ENCODE peak calls at places on chromosomes 2 and 18, in ten cellular contexts. O is HepG2, E is Calu3, H is HCT116, C is omental fat pad, N is HFFc6, P is fibroblast of villous mesenchyme, D is lower leg skin, K is H1, B is pancreas. J is an unnamed sample.

GRCh38 chr2:127482031-127482430 is 44.3 kb downstream of the IWS1 start:
- DNase-seq in O (no peak), E (no peak), H (no peak), C (no peak), N (no peak), P (no peak), D (no peak), K (no peak), B (no peak), J (no peak)

GRCh38 chr2:188746727-188747126 is 227.4 kb upstream of the COL3A1 start:
- DNase-seq in O (no peak), E (no peak), H (no peak), C (no peak), N (peak), P (peak), D (no peak), K (no peak), B (no peak), J (no peak)

GRCh38 chr2:229129738-229130371 is 141.2 kb downstream of the PID1 start:
- DNase-seq in O (no peak), E (no peak), H (no peak), C (no peak), N (peak), P (peak), D (no peak), K (no peak), B (no peak), J (no peak)

GRCh38 chr2:233464531-233465240 is 101.9 kb downstream of the USP40 start:
- DNase-seq in O (no peak), E (no peak), H (no peak), C (no peak), N (no peak), P (no peak), D (no peak), K (no peak), B (no peak), J (no peak)

GRCh38 chr18:72530622-72531021 is 13.5 kb downstream of the CBLN2 start:
- DNase-seq in O (no peak), E (no peak), H (no peak), C (no peak), N (no peak), P (no peak), D (no peak), K (no peak), B (no peak), J (no peak)

GRCh38 chr2:54122939-54123338 is 7.5 kb downstream of the ACYP2 start:
- DNase-seq in O (peak), E (peak), H (peak), C (no peak), N (peak), P (peak), D (no peak), K (no peak), B (no peak), J (no peak)

GRCh38 chr18:37261246-37261927 is 304.2 kb downstream of the CELF4 start:
- DNase-seq in O (no peak), E (no peak), H (no peak), C (no peak), N (no peak), P (no peak), D (no peak), K (no peak), B (no peak), J (no peak)

GRCh38 chr2:10329880-10330699 is 27.4 kb downstream of the HPCAL1 start:
- DNase-seq in O (peak), E (peak), H (no peak), C (no peak), N (peak), P (peak), D (no peak), K (no peak), B (no peak), J (no peak)

GRCh38 chr2:218733615-218734021 is 23.0 kb downstream of the TTLL4 start:
- DNase-seq in O (peak), E (peak), H (no peak), C (no peak), N (no peak), P (peak), D (no peak), K (no peak), B (no peak), J (no peak)

GRCh38 chr2:240431276-240431662 is 4.2 kb upstream of the GPC1 start:
- DNase-seq in O (no peak), E (no peak), H (no peak), C (peak), N (no peak), P (no peak), D (no peak), K (no peak), B (peak), J (no peak)

GRCh38 chr2:239106971-239107370 is 259.1 kb downstream of the TWIST2 start:
- DNase-seq in O (no peak), E (no peak), H (no peak), C (no peak), N (no peak), P (no peak), D (no peak), K (no peak), B (no peak), J (no peak)

GRCh38 chr2:20052872-20053281 is 1.4 kb upstream of the LAPTM4A start:
- DNase-seq in O (no peak), E (peak), H (peak), C (peak), N (peak), P (peak), D (peak), K (no peak), B (peak), J (peak)

GRCh38 chr2:237574894-237575868 is 8.8 kb downstream of the PRLH start:
- DNase-seq in O (no peak), E (peak), H (peak), C (peak), N (no peak), P (no peak), D (no peak), K (no peak), B (no peak), J (no peak)

GRCh38 chr2:52821631-52822030 is 946.0 kb upstream of the CHAC2 start:
- DNase-seq in O (no peak), E (no peak), H (no peak), C (no peak), N (no peak), P (no peak), D (no peak), K (no peak), B (no peak), J (no peak)

GRCh38 chr2:134206029-134206428 is 47.8 kb upstream of the MGAT5 start:
- DNase-seq in O (no peak), E (no peak), H (no peak), C (no peak), N (no peak), P (no peak), D (no peak), K (no peak), B (no peak), J (no peak)

GRCh38 chr2:207624170-207625013 is 802 bp downstream of the METTL21A start:
- DNase-seq in O (peak), E (peak), H (no peak), C (no peak), N (peak), P (peak), D (peak), K (no peak), B (peak), J (peak)

GRCh38 chr2:226796840-226797288 is 2.8 kb downstream of the IRS1 start:
- DNase-seq in O (no peak), E (peak), H (no peak), C (no peak), N (peak), P (peak), D (no peak), K (no peak), B (no peak), J (no peak)

GRCh38 chr2:241629762-241630435 is 7.1 kb downstream of the THAP4 start:
- DNase-seq in O (no peak), E (no peak), H (no peak), C (no peak), N (no peak), P (peak), D (no peak), K (no peak), B (no peak), J (no peak)

GRCh38 chr2:230429513-230429912 is 13.5 kb downstream of the SP100 start:
- DNase-seq in O (no peak), E (no peak), H (no peak), C (no peak), N (no peak), P (no peak), D (no peak), K (no peak), B (no peak), J (no peak)

GRCh38 chr2:61179701-61180639 is 18.0 kb downstream of the C2orf74 start:
- DNase-seq in O (no peak), E (no peak), H (no peak), C (no peak), N (peak), P (peak), D (no peak), K (no peak), B (peak), J (no peak)

GRCh38 chr2:197174539-197175094 is 136.0 kb downstream of the ANKRD44 start:
- DNase-seq in O (no peak), E (no peak), H (no peak), C (no peak), N (peak), P (no peak), D (no peak), K (no peak), B (no peak), J (no peak)

GRCh38 chr2:174586418-174586817 is 11.2 kb downstream of the WIPF1 start:
- DNase-seq in O (no peak), E (no peak), H (no peak), C (no peak), N (no peak), P (no peak), D (no peak), K (no peak), B (no peak), J (no peak)

GRCh38 chr2:197144183-197144582 is 166.4 kb downstream of the ANKRD44 start:
- DNase-seq in O (no peak), E (no peak), H (no peak), C (no peak), N (no peak), P (no peak), D (no peak), K (no peak), B (no peak), J (no peak)

GRCh38 chr18:36648803-36649202 is 180.0 kb downstream of the TPGS2 start:
- DNase-seq in O (no peak), E (no peak), H (no peak), C (no peak), N (no peak), P (no peak), D (peak), K (no peak), B (no peak), J (no peak)

GRCh38 chr2:230900336-230900995 is 24.6 kb downstream of the GPR55 start:
- DNase-seq in O (no peak), E (no peak), H (no peak), C (no peak), N (no peak), P (no peak), D (peak), K (no peak), B (no peak), J (no peak)

GRCh38 chr2:65320042-65320711 is 92.5 kb downstream of the ACTR2 start:
- DNase-seq in O (peak), E (peak), H (peak), C (no peak), N (peak), P (peak), D (no peak), K (no peak), B (no peak), J (no peak)

GRCh38 chr2:20582600-20583221 is 68.2 kb downstream of the HS1BP3 start:
- DNase-seq in O (no peak), E (no peak), H (no peak), C (no peak), N (no peak), P (no peak), D (no peak), K (no peak), B (no peak), J (no peak)

GRCh38 chr2:164599954-164600589 is 21.2 kb downstream of the GRB14 start:
- DNase-seq in O (peak), E (peak), H (peak), C (no peak), N (peak), P (peak), D (no peak), K (no peak), B (peak), J (no peak)

GRCh38 chr2:86518498-86518897 is 44.7 kb downstream of the CHMP3 start:
- DNase-seq in O (peak), E (peak), H (no peak), C (no peak), N (peak), P (peak), D (no peak), K (no peak), B (no peak), J (no peak)

GRCh38 chr2:160091381-160091780 is 29.0 kb upstream of the PLA2R1 start:
- DNase-seq in O (no peak), E (no peak), H (no peak), C (no peak), N (peak), P (peak), D (no peak), K (no peak), B (no peak), J (no peak)

GRCh38 chr18:49178736-49179135 is 228.0 kb upstream of the SMAD7 start:
- DNase-seq in O (peak), E (peak), H (peak), C (no peak), N (no peak), P (peak), D (no peak), K (no peak), B (peak), J (peak)

GRCh38 chr2:86225581-86225980 is 26.3 kb downstream of the MRPL35 start:
- DNase-seq in O (no peak), E (no peak), H (no peak), C (no peak), N (no peak), P (peak), D (peak), K (no peak), B (no peak), J (no peak)

GRCh38 chr2:176139621-176140020 is 10.1 kb downstream of the HOXD8 start:
- DNase-seq in O (no peak), E (no peak), H (no peak), C (no peak), N (no peak), P (peak), D (no peak), K (no peak), B (no peak), J (no peak)

GRCh38 chr2:363823-364470 is 76.1 kb upstream of the ALKAL2 start:
- DNase-seq in O (no peak), E (no peak), H (no peak), C (no peak), N (no peak), P (no peak), D (no peak), K (no peak), B (no peak), J (no peak)

GRCh38 chr2:48283870-48284269 is 246.1 kb upstream of the STON1 start:
- DNase-seq in O (no peak), E (no peak), H (no peak), C (no peak), N (no peak), P (no peak), D (no peak), K (no peak), B (no peak), J (no peak)

GRCh38 chr2:134460583-134460998 is 206.7 kb downstream of the MGAT5 start:
- DNase-seq in O (peak), E (peak), H (peak), C (no peak), N (peak), P (peak), D (peak), K (peak), B (peak), J (no peak)

DNA sequence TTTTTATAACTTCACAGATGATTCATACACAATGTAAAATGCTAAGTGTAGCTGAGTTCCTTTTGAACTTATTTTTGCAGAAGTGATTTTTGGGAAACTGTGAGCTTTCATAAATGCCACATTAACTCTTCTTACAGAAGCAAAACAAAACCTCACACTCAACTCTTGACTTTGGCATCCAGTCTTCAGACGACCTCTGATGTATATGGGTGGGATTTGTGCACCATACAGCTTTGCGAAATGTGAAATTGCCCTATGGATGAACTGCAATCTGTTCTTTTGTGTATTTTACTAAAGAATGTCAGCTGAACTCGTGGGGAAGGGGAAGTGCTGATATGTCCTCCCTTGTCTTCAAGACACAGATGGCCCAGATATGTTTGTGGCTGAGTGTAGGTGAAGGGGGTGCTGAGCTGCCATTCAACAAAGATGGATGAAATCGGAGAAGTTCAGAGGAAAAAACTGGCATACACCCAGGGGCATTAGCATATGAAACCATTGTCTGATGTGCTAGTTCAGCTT is 218.3 kb downstream of the PTGR3 start:
- DNase-seq in O (no peak), E (no peak), H (no peak), C (no peak), N (no peak), P (no peak), D (no peak), K (no peak), B (no peak), J (no peak)
- TF ChIP-seq CTCF in O (no peak), E (no peak), H (no peak), C (no peak), N (no peak), P (no peak), D (no peak), K (no peak), B (no peak), J (no peak)

DNA sequence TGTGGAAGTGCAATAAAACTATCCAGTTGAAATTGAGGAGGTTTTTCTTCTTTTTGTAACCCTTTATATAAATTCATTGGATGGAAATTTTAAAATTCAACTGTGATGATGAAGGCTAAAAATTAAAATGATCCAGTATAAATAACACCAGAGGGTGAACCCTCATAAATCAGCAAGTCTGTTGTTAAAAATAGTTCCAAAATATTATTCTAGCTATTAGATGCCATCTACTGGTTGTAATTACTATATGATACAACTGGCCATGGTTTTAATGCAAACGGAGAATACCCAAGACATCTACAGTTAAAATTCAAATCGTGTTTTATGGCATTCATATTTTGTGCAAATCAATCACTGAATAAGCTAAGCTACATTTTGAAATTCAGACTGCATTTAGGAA is 53.8 kb downstream of the TMEM200C start:
- DNase-seq in O (no peak), E (no peak), H (no peak), C (no peak), N (no peak), P (no peak), D (no peak), K (no peak), B (no peak), J (no peak)
- TF ChIP-seq CTCF in O (no peak), E (no peak), H (no peak), C (no peak), N (no peak), P (no peak), D (no peak), K (no peak), B (no peak), J (no peak)

DNA sequence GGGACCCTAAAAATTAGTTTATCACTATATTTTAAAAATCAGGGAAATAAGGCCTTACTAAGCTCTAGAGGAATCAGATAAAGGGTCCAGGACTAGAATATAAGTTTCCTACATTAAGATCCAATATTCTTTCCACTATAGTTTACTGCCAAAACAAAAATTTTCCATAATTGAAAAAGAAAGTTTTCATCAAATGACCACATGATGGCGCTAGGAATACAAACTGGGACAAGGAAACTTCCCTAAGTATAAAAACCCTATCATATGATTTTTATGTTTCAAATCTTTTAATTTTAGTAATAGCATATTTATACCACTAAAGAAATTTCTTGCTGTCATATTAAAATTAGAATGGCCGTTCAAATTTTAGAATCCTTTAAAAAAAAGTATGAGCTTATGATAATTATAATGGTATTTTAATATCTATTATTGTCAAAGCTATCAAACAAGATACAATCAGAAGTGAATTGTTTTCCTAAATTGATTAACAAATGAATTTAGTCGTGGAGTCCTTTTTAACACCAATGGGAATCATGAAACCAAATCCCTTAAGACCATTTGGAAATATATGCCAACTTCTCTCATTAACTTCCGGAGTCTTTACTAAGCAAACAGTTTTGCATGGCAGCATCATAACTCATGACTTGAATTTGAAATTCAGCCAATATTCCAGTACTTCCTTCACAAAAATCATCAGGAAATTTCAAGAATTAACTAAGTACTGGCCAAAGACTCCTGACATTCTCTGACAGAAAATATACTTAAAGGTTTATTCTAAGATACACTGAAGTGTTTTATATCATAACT is 70.3 kb downstream of the SCN1A start:
- DNase-seq in O (peak), E (no peak), H (no peak), C (no peak), N (peak), P (peak), D (no peak), K (no peak), B (no peak), J (no peak)
- TF ChIP-seq CTCF in O (peak), E (peak), H (peak), C (no peak), N (peak), P (peak), D (no peak), K (peak), B (no peak), J (peak)

DNA sequence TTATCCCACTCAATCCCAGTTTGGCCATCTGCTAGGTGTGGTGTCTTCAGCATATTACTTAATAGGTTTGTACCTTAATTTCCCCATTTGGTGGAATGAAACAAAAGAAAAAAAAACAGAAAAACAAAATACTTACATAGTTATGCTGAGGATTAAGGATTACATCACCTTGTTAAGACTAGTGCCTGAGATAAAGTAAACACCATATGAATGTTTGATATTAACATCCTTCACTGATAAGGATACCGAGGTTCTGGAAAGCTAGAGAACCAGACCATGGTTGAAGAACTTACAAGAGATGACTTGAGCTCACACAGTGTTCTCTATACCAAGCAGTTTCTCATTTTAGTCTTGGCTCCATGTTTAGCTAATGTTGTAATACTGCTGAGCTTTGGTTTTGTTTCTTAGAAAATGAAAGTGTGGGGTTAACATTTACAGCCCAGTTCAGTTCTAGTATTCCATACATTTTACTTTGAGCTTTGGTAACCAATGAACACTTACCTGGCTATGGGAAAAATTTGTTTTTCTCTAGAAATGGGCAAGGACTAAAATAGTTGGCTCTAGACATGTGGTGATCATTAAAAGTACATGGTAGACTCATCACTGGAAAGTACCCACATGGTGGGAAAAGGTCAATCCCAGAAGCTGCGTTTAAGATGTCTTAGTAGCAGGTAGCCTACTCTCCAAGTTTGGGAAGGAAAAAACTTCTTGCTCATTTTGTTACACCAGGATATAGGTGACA is 5.8 kb upstream of the GPD2 start:
- DNase-seq in O (no peak), E (no peak), H (no peak), C (no peak), N (no peak), P (peak), D (no peak), K (no peak), B (no peak), J (no peak)
- TF ChIP-seq CTCF in O (no peak), E (no peak), H (no peak), C (no peak), N (no peak), P (no peak), D (no peak), K (no peak), B (no peak), J (no peak)

GRCh38 chr2:200708951-200709350 is 102.8 kb upstream of the BZW1 start:
- DNase-seq in O (no peak), E (no peak), H (no peak), C (no peak), N (no peak), P (no peak), D (no peak), K (no peak), B (no peak), J (no peak)

GRCh38 chr2:200713704-200714064 is 98.0 kb upstream of the BZW1 start:
- DNase-seq in O (no peak), E (no peak), H (no peak), C (no peak), N (no peak), P (no peak), D (no peak), K (no peak), B (no peak), J (no peak)

GRCh38 chr2:200713003-200713703 is 98.6 kb upstream of the BZW1 start:
- DNase-seq in O (peak), E (peak), H (peak), C (peak), N (peak), P (peak), D (peak), K (peak), B (peak), J (peak)
- TF ChIP-seq CTCF in O (peak), E (peak), H (peak), C (peak), N (peak), P (peak), D (peak), K (peak), B (peak), J (peak)

J was measured in tibial nerve.